ENCODE peak calls at places on chromosomes 11 and 22, in four cellular contexts. V is NCI-H460; X is activated gamma-delta T cell treated with anti-CD3 and anti-CD28 coated beads, Interleukin-2, amount 50 U/mL, for 16 hours; E is amniotic stem cell. O is an unnamed sample.

GRCh38 chr11:31830406-31830805 is 19.3 kb upstream of the PAX6 start:
- DNase-seq in V (no peak), X (no peak), E (no peak), O (no peak)

GRCh38 chr11:125338435-125338834 is 157.6 kb downstream of the FEZ1 start:
- DNase-seq in V (no peak), X (no peak), E (no peak), O (no peak)

GRCh38 chr11:6397636-6398035 is 7.4 kb downstream of the SMPD1 start:
- DNase-seq in V (no peak), X (no peak), E (peak), O (no peak)

GRCh38 chr11:1834132-1834610 is 619 bp upstream of the SYT8 start:
- DNase-seq in V (no peak), X (no peak), E (no peak), O (no peak)

GRCh38 chr11:30143098-30143705 is 87.6 kb upstream of the FSHB start:
- DNase-seq in V (peak), X (no peak), E (no peak), O (peak)

GRCh38 chr11:3903207-3903896 is 47.9 kb downstream of the STIM1 start:
- DNase-seq in V (no peak), X (no peak), E (no peak), O (no peak)

GRCh38 chr11:1652778-1653540 is 23.4 kb downstream of the KRTAP5-5 start:
- DNase-seq in V (peak), X (peak), E (peak), O (peak)

GRCh38 chr11:35162795-35163194 is 23.8 kb downstream of the CD44 start:
- DNase-seq in V (no peak), X (no peak), E (no peak), O (no peak)

GRCh38 chr22:28015056-28015445 is 96.0 kb upstream of the PITPNB start:
- DNase-seq in V (no peak), X (no peak), E (no peak), O (no peak)

GRCh38 chr11:94507485-94507884 is 4.8 kb upstream of the C11orf97 start:
- DNase-seq in V (no peak), X (no peak), E (no peak), O (no peak)

GRCh38 chr11:95453616-95454118 is 222.7 kb upstream of the SESN3 start:
- DNase-seq in V (no peak), X (no peak), E (no peak), O (no peak)

GRCh38 chr11:69372589-69373250 is 78.8 kb downstream of the MYEOV start:
- DNase-seq in V (no peak), X (no peak), E (no peak), O (no peak)

GRCh38 chr11:68142028-68142412 is 20.8 kb upstream of the CHKA start:
- DNase-seq in V (no peak), X (no peak), E (no peak), O (no peak)